ENCODE peak calls at places on chromosomes 7 and 10, in four cellular contexts. U, S, P and G are unnamed samples.

GRCh38 chr7:159197066-159197975 is 52.7 kb upstream of the VIPR2 start:
- DNase-seq in P (no peak), S (no peak), U (no peak), G (no peak)

GRCh38 chr10:116271593-116272496 is 1.2 kb downstream of the GFRA1 start:
- DNase-seq in U (peak; percentile 4), P (no peak), S (no peak), G (peak; percentile 68)

GRCh38 chr7:91033574-91033973 is 230.7 kb upstream of the FZD1 start:
- DNase-seq in U (no peak), P (no peak), S (no peak), G (no peak)

GRCh38 chr10:71081912-71082311 is 130.5 kb upstream of the UNC5B start:
- DNase-seq in S (no peak), P (no peak), U (no peak), G (no peak)

GRCh38 chr10:110498982-110499795 is 1.5 kb downstream of the DUSP5 start:
- DNase-seq in U (peak; percentile 74), S (peak; percentile 59), P (peak; percentile 47), G (no peak)

GRCh38 chr7:148754912-148755311 is 56.2 kb downstream of the CUL1 start:
- DNase-seq in P (no peak), U (no peak), S (no peak), G (no peak)

GRCh38 chr7:157005456-157006204 is 4.8 kb downstream of the MNX1 start:
- DNase-seq in S (no peak), U (no peak), P (no peak), G (no peak)

GRCh38 chr7:36153571-36154097 is 580 bp downstream of the EEPD1 start:
- DNase-seq in P (no peak), U (no peak), S (no peak), G (no peak)

GRCh38 chr7:65269150-65269856 is 104.4 kb upstream of the ZNF92 start:
- DNase-seq in S (peak; percentile 76), U (peak; percentile 58), P (peak; percentile 88), G (no peak)

GRCh38 chr7:29987821-29988317 is 1.7 kb downstream of the SCRN1 start:
- DNase-seq in P (no peak), S (peak; percentile 71), U (peak; percentile 88), G (no peak)

GRCh38 chr7:83708531-83708930 is 59.6 kb upstream of the SEMA3E start:
- DNase-seq in U (no peak), P (no peak), S (no peak), G (no peak)

GRCh38 chr7:15131661-15132060 is 229.1 kb upstream of the DGKB start:
- DNase-seq in S (no peak), P (no peak), U (no peak), G (no peak)

GRCh38 chr10:91575044-91575610 is 57.7 kb downstream of the PPP1R3C start:
- DNase-seq in P (no peak), S (no peak), U (no peak), G (no peak)

GRCh38 chr7:158273138-158273651 is 314.4 kb downstream of the PTPRN2 start:
- DNase-seq in S (no peak), P (no peak), U (no peak), G (peak; percentile 25)

GRCh38 chr10:69474688-69475432 is 23.6 kb downstream of the TSPAN15 start:
- DNase-seq in U (peak; percentile 51), S (peak; percentile 33), P (no peak), G (no peak)

GRCh38 chr10:43237631-43238446 is 29.0 kb downstream of the RASGEF1A start:
- DNase-seq in P (no peak), U (no peak), S (no peak), G (peak; percentile 29)

GRCh38 chr10:61898435-61898778 is 3.1 kb upstream of the ARID5B start:
- DNase-seq in S (no peak), U (no peak), P (no peak), G (no peak)

GRCh38 chr7:131880078-131880477 is 323.6 kb upstream of the PODXL start:
- DNase-seq in U (no peak), P (no peak), S (no peak), G (no peak)

GRCh38 chr7:132206594-132206993 is 369.7 kb downstream of the PLXNA4 start:
- DNase-seq in P (no peak), S (no peak), U (no peak), G (no peak)

GRCh38 chr10:62651341-62651740 is 153.2 kb upstream of the ADO start:
- DNase-seq in P (no peak), U (peak; percentile 4), S (no peak), G (no peak)

GRCh38 chr10:16788125-16788524 is 29.1 kb downstream of the RSU1 start:
- DNase-seq in U (no peak), P (no peak), S (no peak), G (no peak)

GRCh38 chr10:30813872-30814471 is 184.4 kb upstream of the LYZL2 start:
- DNase-seq in U (peak; percentile 85), P (no peak), S (peak; percentile 80), G (no peak)

GRCh38 chr7:76262683-76263402 is 39.6 kb upstream of the HSPB1 start:
- DNase-seq in P (peak; percentile 69), S (peak; percentile 48), U (peak; percentile 60), G (no peak)

GRCh38 chr10:31071232-31071999 is 39.8 kb upstream of the ZNF438 start:
- DNase-seq in S (no peak), U (peak; percentile 62), P (no peak), G (peak; percentile 22)

GRCh38 chr7:92785923-92786322 is 50.5 kb downstream of the CDK6 start:
- DNase-seq in U (peak; percentile 71), S (no peak), P (no peak), G (no peak)
- H3K27ac ChIP-seq in U (no peak overlapping the region), S (no peak overlapping the region), P (no peak overlapping the region), G (no peak overlapping the region)

DNA sequence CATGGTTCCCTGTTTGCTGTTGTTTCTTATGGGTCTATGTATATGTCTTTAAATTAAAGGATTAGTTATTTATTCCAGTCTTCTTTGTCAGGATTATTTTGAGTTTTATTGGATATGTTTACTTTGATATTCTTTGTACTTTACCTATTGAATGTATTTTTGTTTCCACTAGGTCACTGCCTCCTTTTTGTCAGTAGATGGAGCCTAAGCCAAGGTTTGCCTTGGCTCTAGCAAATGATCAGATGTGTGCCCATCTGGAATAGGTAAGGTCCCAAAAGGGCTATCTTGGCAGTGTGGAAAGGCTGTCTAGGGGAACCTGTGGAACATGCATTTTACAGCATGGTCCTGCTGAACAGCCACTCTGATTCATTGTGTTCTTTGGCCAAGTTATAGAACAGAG is 337.3 kb upstream of the GHITM start:
- DNase-seq in P (no peak), S (no peak), U (no peak), G (no peak)
- TF ChIP-seq CTCF in P (no peak), S (no peak), U (no peak), G (no peak)

GRCh38 chr7:94417921-94418320 is 23.2 kb downstream of the COL1A2 start:
- DNase-seq in P (no peak), S (no peak), U (no peak), G (no peak)
- H3K27ac ChIP-seq in P (no peak overlapping the region), S (no peak overlapping the region), U (peak overlapping the region; percentile 93), G (no peak overlapping the region)

GRCh38 chr10:75853085-75853484 is 421.7 kb downstream of the LRMDA start:
- DNase-seq in P (no peak), S (no peak), U (no peak), G (no peak)
- TF ChIP-seq CTCF in P (no peak), S (peak; percentile 38), U (no peak), G (no peak)

GRCh38 chr10:99711129-99711719 is 20.7 kb downstream of the COX15 start:
- DNase-seq in P (no peak), U (peak; percentile 80), S (peak; percentile 67), G (no peak)

GRCh38 chr10:99714446-99714845 is 17.5 kb downstream of the COX15 start:
- DNase-seq in U (no peak), P (no peak), S (no peak), G (no peak)

GRCh38 chr10:99709480-99710229 is 22.3 kb downstream of the COX15 start:
- DNase-seq in U (peak; percentile 73), P (no peak), S (no peak), G (no peak)

GRCh38 chr10:99708428-99709010 is 23.4 kb downstream of the COX15 start:
- DNase-seq in S (no peak), U (peak; percentile 56), P (no peak), G (no peak)
- H3K27ac ChIP-seq in S (no peak overlapping the region), U (peak overlapping the region; percentile 75), P (no peak overlapping the region), G (peak overlapping the region; percentile 46)

DNA sequence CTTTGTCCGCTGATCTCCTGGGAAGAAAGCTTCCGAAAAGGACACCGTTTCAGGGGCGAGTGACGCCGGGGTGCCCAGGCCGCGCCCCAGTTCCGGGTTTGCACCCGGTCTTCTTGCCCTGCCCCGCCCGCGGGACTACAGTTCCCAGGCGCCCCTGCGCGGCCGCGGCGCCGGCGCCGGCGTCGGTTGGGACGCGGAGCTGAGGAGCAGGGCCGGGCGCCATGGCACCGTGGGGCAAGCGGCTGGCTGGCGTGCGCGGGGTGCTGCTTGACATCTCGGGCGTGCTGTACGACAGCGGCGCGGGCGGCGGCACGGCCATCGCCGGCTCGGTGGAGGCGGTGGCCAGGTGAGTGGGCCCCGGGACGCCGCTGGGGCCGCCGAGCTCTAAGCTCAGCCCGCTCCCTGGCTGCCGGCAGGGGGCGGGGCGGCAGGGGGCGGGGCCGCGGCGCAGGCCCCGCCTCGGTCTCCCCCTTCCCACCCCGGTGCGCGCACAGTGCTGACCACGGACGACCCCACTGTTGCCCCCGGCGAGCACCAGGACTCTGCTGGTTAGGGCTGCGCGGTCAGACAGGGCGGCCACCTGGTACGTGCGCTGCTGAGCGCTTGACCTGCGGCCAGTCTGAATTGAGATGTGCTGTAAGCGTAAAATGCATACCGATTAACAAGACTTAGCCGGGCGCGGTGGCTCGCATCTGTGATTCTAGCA is at the start of gene LHPP:
- DNase-seq in U (peak; percentile 66), P (no peak), S (peak; percentile 85), G (peak; percentile 91)
- TF ChIP-seq CTCF in U (peak; percentile 17), P (peak; percentile 5), S (peak; percentile 8), G (peak; percentile 58)

GRCh38 chr7:43485580-43485979 is 97.3 kb upstream of the STK17A start:
- DNase-seq in S (no peak), U (no peak), P (no peak), G (no peak)
- H3K27ac ChIP-seq in S (no peak overlapping the region), U (no peak overlapping the region), P (no peak overlapping the region), G (no peak overlapping the region)

GRCh38 chr10:27439101-27439500 is 65.0 kb upstream of the RAB18 start:
- DNase-seq in S (no peak), P (no peak), U (no peak), G (no peak)
- TF ChIP-seq CTCF in S (no peak), P (no peak), U (no peak), G (no peak)